ENCODE peak calls at places on chromosome 4, in ten cellular contexts. C, G, Q, E, Y, I, J, Z, H and N are unnamed samples.

GRCh38 chr4:85672116-85672515 is 197.2 kb downstream of the ARHGAP24 start:
- DNase-seq in E (no peak), I (no peak), C (no peak), Q (no peak), J (no peak), Y (no peak), G (no peak), H (no peak), Z (no peak), N (no peak)

GRCh38 chr4:4866833-4867744 is 7.6 kb downstream of the MSX1 start:
- DNase-seq in Z (peak; percentile 77), I (no peak), C (peak; percentile 90), G (peak; percentile 47), H (no peak), E (no peak), Q (peak; percentile 58), Y (no peak), J (no peak), N (no peak)

GRCh38 chr4:3188118-3188517 is 60.8 kb upstream of the MSANTD1 start:
- DNase-seq in E (no peak), C (no peak), H (no peak), I (no peak), Z (no peak), Y (no peak), J (no peak), Q (no peak), G (no peak), N (no peak)

GRCh38 chr4:175309041-175309440 is 390.9 kb downstream of the ADAM29 start:
- DNase-seq in Z (no peak), Q (no peak), Y (no peak), H (peak; percentile 18), E (peak; percentile 11), J (no peak), I (no peak), C (no peak), G (no peak), N (no peak)

GRCh38 chr4:44916406-44916805 is 190.1 kb upstream of the GNPDA2 start:
- DNase-seq in G (no peak), Z (no peak), Q (peak; percentile 10), Y (no peak), I (peak; percentile 19), H (peak; percentile 49), C (no peak), J (no peak), E (peak; percentile 13), N (peak; percentile 12)

GRCh38 chr4:89024051-89024675 is 32.8 kb downstream of the FAM13A start:
- DNase-seq in H (peak; percentile 67), E (peak; percentile 82), I (peak; percentile 47), Y (peak; percentile 61), C (no peak), G (no peak), Z (peak; percentile 50), J (no peak), Q (peak; percentile 78), N (peak; percentile 6)

GRCh38 chr4:47031713-47032404 is 492 bp downstream of the GABRB1 start:
- DNase-seq in J (no peak), H (peak; percentile 11), Z (no peak), G (no peak), Y (no peak), C (no peak), I (no peak), E (peak; percentile 14), Q (no peak), N (no peak)

GRCh38 chr4:65747386-65747785 is 77.1 kb upstream of the EPHA5 start:
- DNase-seq in E (no peak), J (no peak), C (no peak), I (no peak), Z (no peak), G (no peak), H (no peak), Y (no peak), Q (peak; percentile 26), N (no peak)

GRCh38 chr4:73034896-73035295 is 34.6 kb downstream of the COX18 start:
- DNase-seq in Z (no peak), G (no peak), E (peak; percentile 8), Y (no peak), Q (no peak), C (no peak), I (no peak), J (no peak), H (no peak), N (no peak)

GRCh38 chr4:118798658-118799057 is 37.3 kb downstream of the SEC24D start:
- DNase-seq in Y (no peak), E (no peak), J (no peak), I (no peak), H (no peak), Z (no peak), G (no peak), C (no peak), Q (no peak), N (no peak)

GRCh38 chr4:67879486-67879885 is 4.3 kb downstream of the TMPRSS11D start:
- DNase-seq in H (no peak), Q (no peak), J (no peak), Y (no peak), Z (no peak), C (no peak), G (no peak), I (no peak), E (no peak), N (no peak)

GRCh38 chr4:5399790-5400421 is 308.5 kb downstream of the EVC2 start:
- DNase-seq in Y (no peak), C (peak; percentile 55), G (no peak), H (peak; percentile 25), E (peak; percentile 64), Q (peak; percentile 29), Z (peak; percentile 52), J (no peak), I (peak; percentile 47), N (no peak)

GRCh38 chr4:110400071-110400470 is 75.9 kb upstream of the ENPEP start:
- DNase-seq in G (no peak), C (no peak), I (no peak), E (no peak), J (no peak), Z (no peak), Y (no peak), H (no peak), Q (no peak), N (no peak)

GRCh38 chr4:41747230-41748055 is 1.1 kb downstream of the PHOX2B start:
- DNase-seq in C (peak; percentile 52), Q (no peak), E (no peak), J (no peak), Z (no peak), H (no peak), G (no peak), Y (no peak), I (no peak), N (no peak)

GRCh38 chr4:127015616-127016015 is 617.1 kb upstream of the INTU start:
- DNase-seq in J (no peak), H (peak; percentile 21), C (no peak), Q (peak; percentile 38), I (no peak), E (peak; percentile 76), G (no peak), Y (no peak), Z (no peak), N (no peak)

GRCh38 chr4:92091335-92091734 is 212.4 kb upstream of the GRID2 start:
- DNase-seq in Z (no peak), J (no peak), C (no peak), Q (no peak), Y (no peak), G (no peak), I (no peak), H (peak; percentile 63), E (no peak), N (no peak)

GRCh38 chr4:107721436-107722090 is 1.5 kb upstream of the PAPSS1 start:
- DNase-seq in J (no peak), H (no peak), C (peak; percentile 62), I (no peak), Y (no peak), G (no peak), Z (no peak), Q (no peak), E (no peak), N (no peak)

GRCh38 chr4:99998062-99998880 is 48.2 kb upstream of the H2AZ1 start:
- DNase-seq in E (peak; percentile 54), I (no peak), J (no peak), H (peak; percentile 66), G (no peak), Q (peak; percentile 71), C (no peak), Y (no peak), Z (no peak), N (peak; percentile 41)